ENCODE peak calls at places on chromosomes 7 and 10, in six cellular contexts. One of them, this sample, is unnamed. For H3K36me3 and H3K27me3, the result is how much of the 10 kb centered on the place peaks cover.

GRCh38 chr10:23556727-23557440 is 118.0 kb downstream of the OTUD1 start:
- DNase-seq in CD4-positive, alpha-beta memory T cell: no peak
- DNase-seq in GM23338: no peak
- DNase-seq in effector memory CD4-positive, alpha-beta T cell: no peak
- DNase-seq in thoracic aorta: no peak
- DNase-seq in HCT116: no peak
- DNase-seq in this sample: no peak

GRCh38 chr10:44390585-44391072 is 5.7 kb upstream of the CXCL12 start:
- DNase-seq in CD4-positive, alpha-beta memory T cell: no peak
- DNase-seq in GM23338: no peak
- DNase-seq in effector memory CD4-positive, alpha-beta T cell: no peak
- DNase-seq in thoracic aorta: no peak
- DNase-seq in HCT116: no peak
- DNase-seq in this sample: no peak

GRCh38 chr10:15451137-15452094 is 80.3 kb upstream of the FAM171A1 start:
- DNase-seq in CD4-positive, alpha-beta memory T cell: no peak
- DNase-seq in GM23338: no peak
- DNase-seq in effector memory CD4-positive, alpha-beta T cell: no peak
- DNase-seq in thoracic aorta: no peak
- DNase-seq in HCT116: no peak
- DNase-seq in this sample: no peak

GRCh38 chr7:77467453-77467852 is 51.3 kb upstream of the GSAP start:
- DNase-seq in CD4-positive, alpha-beta memory T cell: no peak
- DNase-seq in GM23338: no peak
- DNase-seq in effector memory CD4-positive, alpha-beta T cell: no peak
- DNase-seq in thoracic aorta: no peak
- DNase-seq in HCT116: no peak
- DNase-seq in this sample: no peak

GRCh38 chr10:24826022-24826421 is 102.3 kb upstream of the ARHGAP21 start:
- DNase-seq in CD4-positive, alpha-beta memory T cell: peak
- DNase-seq in GM23338: no peak
- DNase-seq in effector memory CD4-positive, alpha-beta T cell: no peak
- DNase-seq in thoracic aorta: no peak
- DNase-seq in HCT116: no peak
- DNase-seq in this sample: no peak

GRCh38 chr10:63376560-63377304 is 89.0 kb downstream of the JMJD1C start:
- DNase-seq in CD4-positive, alpha-beta memory T cell: no peak
- DNase-seq in GM23338: no peak
- DNase-seq in effector memory CD4-positive, alpha-beta T cell: no peak
- DNase-seq in thoracic aorta: no peak
- DNase-seq in HCT116: no peak
- DNase-seq in this sample: no peak

GRCh38 chr7:147570390-147570789 is 1020.2 kb upstream of the C7orf33 start:
- DNase-seq in CD4-positive, alpha-beta memory T cell: no peak
- DNase-seq in GM23338: no peak
- DNase-seq in effector memory CD4-positive, alpha-beta T cell: no peak
- DNase-seq in thoracic aorta: no peak
- DNase-seq in HCT116: no peak
- DNase-seq in this sample: no peak

GRCh38 chr7:7183061-7183832 is 903 bp downstream of the C1GALT1 start:
- DNase-seq in CD4-positive, alpha-beta memory T cell: no peak
- DNase-seq in GM23338: peak
- DNase-seq in effector memory CD4-positive, alpha-beta T cell: peak
- DNase-seq in thoracic aorta: no peak
- DNase-seq in HCT116: no peak
- DNase-seq in this sample: peak

GRCh38 chr7:66682350-66683093 is 53.8 kb downstream of the KCTD7 start:
- DNase-seq in CD4-positive, alpha-beta memory T cell: no peak
- DNase-seq in GM23338: peak
- DNase-seq in effector memory CD4-positive, alpha-beta T cell: no peak
- DNase-seq in thoracic aorta: peak
- DNase-seq in HCT116: no peak
- DNase-seq in this sample: no peak

GRCh38 chr10:118808601-118809371 is 54.0 kb upstream of the CACUL1 start:
- DNase-seq in CD4-positive, alpha-beta memory T cell: no peak
- DNase-seq in GM23338: no peak
- DNase-seq in effector memory CD4-positive, alpha-beta T cell: no peak
- DNase-seq in thoracic aorta: no peak
- DNase-seq in HCT116: no peak
- DNase-seq in this sample: no peak

GRCh38 chr7:102287465-102288146 is 938 bp downstream of the SH2B2 start:
- DNase-seq in CD4-positive, alpha-beta memory T cell: no peak
- DNase-seq in GM23338: peak
- DNase-seq in effector memory CD4-positive, alpha-beta T cell: no peak
- DNase-seq in thoracic aorta: no peak
- DNase-seq in HCT116: no peak
- DNase-seq in this sample: peak

GRCh38 chr7:140237390-140237789 is 60.6 kb upstream of the KDM7A start:
- DNase-seq in CD4-positive, alpha-beta memory T cell: no peak
- DNase-seq in GM23338: no peak
- DNase-seq in effector memory CD4-positive, alpha-beta T cell: no peak
- DNase-seq in thoracic aorta: no peak
- DNase-seq in HCT116: no peak
- DNase-seq in this sample: no peak

GRCh38 chr7:157502701-157503111 is 165.9 kb downstream of the DNAJB6 start:
- DNase-seq in CD4-positive, alpha-beta memory T cell: peak
- DNase-seq in GM23338: no peak
- DNase-seq in effector memory CD4-positive, alpha-beta T cell: peak
- DNase-seq in thoracic aorta: no peak
- DNase-seq in HCT116: no peak
- DNase-seq in this sample: peak

GRCh38 chr7:149207324-149208035 is 12.1 kb downstream of the ZNF282 start:
- DNase-seq in CD4-positive, alpha-beta memory T cell: no peak
- DNase-seq in GM23338: no peak
- DNase-seq in effector memory CD4-positive, alpha-beta T cell: no peak
- DNase-seq in thoracic aorta: no peak
- DNase-seq in HCT116: no peak
- DNase-seq in this sample: no peak

GRCh38 chr7:149210551-149210950 is 15.2 kb downstream of the ZNF282 start:
- DNase-seq in CD4-positive, alpha-beta memory T cell: no peak
- DNase-seq in GM23338: no peak
- DNase-seq in effector memory CD4-positive, alpha-beta T cell: no peak
- DNase-seq in thoracic aorta: no peak
- DNase-seq in HCT116: no peak
- DNase-seq in this sample: no peak

GRCh38 chr7:149214020-149214720 is 18.8 kb downstream of the ZNF282 start:
- DNase-seq in CD4-positive, alpha-beta memory T cell: no peak
- DNase-seq in GM23338: no peak
- DNase-seq in effector memory CD4-positive, alpha-beta T cell: no peak
- DNase-seq in thoracic aorta: no peak
- DNase-seq in HCT116: no peak
- DNase-seq in this sample: no peak

GRCh38 chr7:149205690-149206381 is 10.5 kb downstream of the ZNF282 start:
- DNase-seq in CD4-positive, alpha-beta memory T cell: no peak
- DNase-seq in GM23338: no peak
- DNase-seq in effector memory CD4-positive, alpha-beta T cell: no peak
- DNase-seq in thoracic aorta: no peak
- DNase-seq in HCT116: no peak
- DNase-seq in this sample: no peak

DNA sequence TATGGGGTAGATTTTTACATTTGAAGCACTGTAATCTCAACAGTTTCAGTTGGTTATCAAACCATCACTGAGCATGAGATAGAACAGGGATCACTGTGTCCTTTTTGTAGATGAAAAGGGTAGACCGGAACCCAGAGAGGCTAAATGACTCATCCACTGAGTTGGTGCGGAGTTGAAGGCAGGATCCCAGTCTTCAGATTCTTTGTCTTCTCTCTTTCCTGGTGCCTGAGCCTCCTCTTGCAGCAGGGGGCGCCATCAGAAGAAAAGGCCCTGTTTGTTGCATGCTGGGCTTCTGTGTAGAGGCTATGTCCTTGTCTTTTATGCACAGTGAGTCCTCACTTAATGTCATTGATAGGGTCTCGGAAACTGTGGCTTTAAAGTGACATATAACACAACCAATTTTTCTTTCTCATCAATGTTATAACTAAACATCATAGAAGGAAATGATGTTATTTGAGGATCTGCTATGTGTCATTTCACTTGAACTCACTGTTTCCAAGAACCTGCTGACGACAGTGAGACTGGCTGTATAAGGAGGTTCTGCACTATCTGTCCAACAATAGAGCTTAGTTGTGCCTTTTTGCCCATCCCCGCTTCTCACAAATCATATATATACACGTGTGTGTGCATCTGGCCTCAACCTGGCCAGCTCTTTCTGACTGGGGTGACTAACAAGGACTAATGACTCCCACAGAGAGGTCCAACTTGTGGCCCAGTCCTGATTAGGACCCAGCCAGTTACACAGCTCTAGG is 14.3 kb downstream of the ZNF282 start:
- DNase-seq in CD4-positive, alpha-beta memory T cell: peak
- DNase-seq in GM23338: peak
- DNase-seq in effector memory CD4-positive, alpha-beta T cell: peak
- DNase-seq in thoracic aorta: no peak
- DNase-seq in HCT116: peak
- DNase-seq in this sample: peak
- H3K36me3 ChIP-seq in CD4-positive, alpha-beta memory T cell: half or more
- H3K36me3 ChIP-seq in GM23338: under half
- H3K36me3 ChIP-seq in effector memory CD4-positive, alpha-beta T cell: half or more
- H3K36me3 ChIP-seq in thoracic aorta: half or more
- H3K36me3 ChIP-seq in HCT116: under half
- H3K36me3 ChIP-seq in this sample: half or more

GRCh38 chr10:114242235-114242634 is 3.2 kb downstream of the VWA2 start:
- DNase-seq in CD4-positive, alpha-beta memory T cell: no peak
- DNase-seq in GM23338: no peak
- DNase-seq in effector memory CD4-positive, alpha-beta T cell: no peak
- DNase-seq in thoracic aorta: no peak
- DNase-seq in HCT116: no peak
- DNase-seq in this sample: no peak
- H3K27me3 ChIP-seq in CD4-positive, alpha-beta memory T cell: under half
- H3K27me3 ChIP-seq in GM23338: under half
- H3K27me3 ChIP-seq in effector memory CD4-positive, alpha-beta T cell: under half
- H3K27me3 ChIP-seq in thoracic aorta: under half
- H3K27me3 ChIP-seq in HCT116: half or more
- H3K27me3 ChIP-seq in this sample: under half

GRCh38 chr7:47458486-47458885 is 123.4 kb downstream of the TNS3 start:
- DNase-seq in CD4-positive, alpha-beta memory T cell: no peak
- DNase-seq in GM23338: no peak
- DNase-seq in effector memory CD4-positive, alpha-beta T cell: no peak
- DNase-seq in thoracic aorta: no peak
- DNase-seq in HCT116: no peak
- DNase-seq in this sample: no peak

GRCh38 chr7:47464266-47464665 is 117.6 kb downstream of the TNS3 start:
- DNase-seq in CD4-positive, alpha-beta memory T cell: no peak
- DNase-seq in GM23338: no peak
- DNase-seq in effector memory CD4-positive, alpha-beta T cell: no peak
- DNase-seq in thoracic aorta: no peak
- DNase-seq in HCT116: no peak
- DNase-seq in this sample: no peak

GRCh38 chr7:47461161-47461560 is 120.8 kb downstream of the TNS3 start:
- DNase-seq in CD4-positive, alpha-beta memory T cell: no peak
- DNase-seq in GM23338: no peak
- DNase-seq in effector memory CD4-positive, alpha-beta T cell: no peak
- DNase-seq in thoracic aorta: no peak
- DNase-seq in HCT116: no peak
- DNase-seq in this sample: no peak

GRCh38 chr7:47458057-47458456 is 123.9 kb downstream of the TNS3 start:
- DNase-seq in CD4-positive, alpha-beta memory T cell: no peak
- DNase-seq in GM23338: no peak
- DNase-seq in effector memory CD4-positive, alpha-beta T cell: no peak
- DNase-seq in thoracic aorta: peak
- DNase-seq in HCT116: no peak
- DNase-seq in this sample: no peak

DNA sequence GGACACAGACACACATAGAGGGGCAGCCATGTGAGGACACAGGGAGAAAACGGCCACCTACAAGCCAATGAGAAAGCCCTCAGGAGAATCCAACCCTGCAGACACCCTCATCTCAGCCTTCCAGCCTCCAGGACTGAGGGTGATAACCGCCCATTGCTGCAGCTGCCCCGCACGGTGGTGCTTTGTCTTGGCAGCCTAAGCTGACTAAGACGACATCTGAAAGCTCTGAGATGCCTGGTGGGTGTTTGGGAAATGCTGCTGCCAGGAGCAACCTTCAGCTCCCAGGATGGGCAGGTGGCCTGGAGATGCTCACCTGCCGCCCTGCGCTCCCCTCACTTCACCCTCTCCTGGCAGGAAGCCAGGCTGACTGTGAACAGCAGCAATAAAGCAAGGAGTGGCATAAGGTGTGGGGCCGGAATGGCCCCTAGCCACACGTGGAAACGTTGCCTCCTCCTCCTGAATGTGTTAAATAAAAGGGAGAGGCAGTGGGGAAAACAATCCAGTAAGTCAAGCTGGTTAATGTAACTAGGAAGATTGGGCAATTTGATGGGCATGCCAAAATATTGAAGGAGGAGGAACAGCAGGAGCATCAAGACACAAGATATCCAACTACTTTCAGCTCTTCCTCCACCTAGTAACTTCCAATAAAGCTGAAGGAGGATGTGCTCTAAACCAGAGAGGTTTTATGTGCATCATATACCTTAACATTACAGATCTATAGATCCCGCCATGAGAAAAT is 121.5 kb downstream of the TNS3 start:
- DNase-seq in CD4-positive, alpha-beta memory T cell: no peak
- DNase-seq in GM23338: no peak
- DNase-seq in effector memory CD4-positive, alpha-beta T cell: no peak
- DNase-seq in thoracic aorta: no peak
- DNase-seq in HCT116: no peak
- DNase-seq in this sample: no peak
- H3K4me3 ChIP-seq in CD4-positive, alpha-beta memory T cell: no peak
- H3K4me3 ChIP-seq in GM23338: no peak
- H3K4me3 ChIP-seq in effector memory CD4-positive, alpha-beta T cell: no peak
- H3K4me3 ChIP-seq in thoracic aorta: no peak
- H3K4me3 ChIP-seq in HCT116: no peak
- H3K4me3 ChIP-seq in this sample: no peak

GRCh38 chr7:158672975-158673374 is 31.6 kb downstream of the NCAPG2 start:
- DNase-seq in CD4-positive, alpha-beta memory T cell: no peak
- DNase-seq in GM23338: no peak
- DNase-seq in effector memory CD4-positive, alpha-beta T cell: no peak
- DNase-seq in thoracic aorta: no peak
- DNase-seq in HCT116: no peak
- DNase-seq in this sample: no peak

GRCh38 chr7:158680754-158681153 is 23.9 kb downstream of the NCAPG2 start:
- DNase-seq in CD4-positive, alpha-beta memory T cell: no peak
- DNase-seq in GM23338: no peak
- DNase-seq in effector memory CD4-positive, alpha-beta T cell: no peak
- DNase-seq in thoracic aorta: no peak
- DNase-seq in HCT116: no peak
- DNase-seq in this sample: no peak

GRCh38 chr7:158676898-158677297 is 27.7 kb downstream of the NCAPG2 start:
- DNase-seq in CD4-positive, alpha-beta memory T cell: no peak
- DNase-seq in GM23338: no peak
- DNase-seq in effector memory CD4-positive, alpha-beta T cell: no peak
- DNase-seq in thoracic aorta: no peak
- DNase-seq in HCT116: no peak
- DNase-seq in this sample: no peak

DNA sequence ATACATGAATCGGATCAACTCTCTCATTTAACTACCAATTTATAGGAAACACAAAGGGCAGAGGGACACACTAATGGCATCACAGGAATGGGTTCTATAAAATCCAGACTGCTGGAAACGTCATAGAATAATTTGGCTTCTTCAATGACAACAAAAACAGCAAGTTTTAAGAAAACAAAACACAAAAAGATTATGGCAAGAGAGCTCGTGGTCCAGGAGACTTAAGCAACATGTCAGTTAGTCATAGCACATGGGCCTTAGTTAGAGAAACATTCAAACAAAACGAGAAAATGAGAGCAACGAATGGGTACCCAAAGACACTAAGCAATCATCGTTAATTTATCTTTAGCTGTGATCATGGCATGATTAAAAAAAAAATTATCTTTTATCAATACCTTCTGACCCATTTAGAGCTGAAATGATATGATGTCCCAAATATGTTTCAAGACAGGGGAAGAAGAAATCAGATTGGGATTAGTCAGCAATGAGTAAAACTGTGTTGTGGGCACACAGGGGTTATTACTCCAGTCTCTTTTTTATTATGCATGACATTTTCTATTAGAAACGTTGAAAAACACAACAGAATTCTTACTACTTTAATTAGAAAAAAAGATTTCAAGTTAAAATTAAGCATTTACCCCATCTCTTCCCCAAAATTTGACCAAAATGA is 28.3 kb downstream of the NCAPG2 start:
- DNase-seq in CD4-positive, alpha-beta memory T cell: no peak
- DNase-seq in GM23338: no peak
- DNase-seq in effector memory CD4-positive, alpha-beta T cell: no peak
- DNase-seq in thoracic aorta: no peak
- DNase-seq in HCT116: no peak
- DNase-seq in this sample: no peak
- H3K36me3 ChIP-seq in CD4-positive, alpha-beta memory T cell: under half
- H3K36me3 ChIP-seq in GM23338: half or more
- H3K36me3 ChIP-seq in effector memory CD4-positive, alpha-beta T cell: under half
- H3K36me3 ChIP-seq in thoracic aorta: under half
- H3K36me3 ChIP-seq in HCT116: under half
- H3K36me3 ChIP-seq in this sample: under half